ENCODE peak calls at places on chromosomes 5 and 9, in nine cellular contexts. V, U, Q, N, Z, G, O, T and C are unnamed samples.
A peak's percentile ranks its signal among the peaks of the same experiment; 100 is the strongest.

GRCh38 chr9:32431196-32431595 is 46.8 kb downstream of the ACO1 start:
- DNase-seq in N (no peak), T (no peak), Z (no peak), G (no peak), U (no peak), Q (no peak), V (no peak), O (no peak), C (no peak)

GRCh38 chr9:127803507-127804352 is 1.0 kb downstream of the FPGS start:
- DNase-seq in N (peak; percentile 61), T (no peak), U (no peak), V (no peak), Z (no peak), G (peak; percentile 15), O (no peak), Q (peak; percentile 61), C (no peak)

GRCh38 chr5:62143268-62144229 is 162.5 kb upstream of the KIF2A start:
- DNase-seq in N (peak; percentile 16), Q (no peak), U (no peak), O (no peak), V (no peak), Z (no peak), T (no peak), G (peak; percentile 53), C (no peak)

GRCh38 chr5:17132444-17133083 is 84.9 kb upstream of the BASP1 start:
- DNase-seq in O (no peak), G (peak; percentile 54), T (peak; percentile 8), V (no peak), Z (no peak), N (peak; percentile 35), U (peak; percentile 11), Q (no peak), C (peak; percentile 3)

GRCh38 chr5:69308046-69308553 is 24.5 kb downstream of the CCDC125 start:
- DNase-seq in V (no peak), N (no peak), Q (no peak), T (no peak), U (no peak), O (no peak), Z (no peak), G (no peak), C (no peak)

GRCh38 chr9:15221746-15222145 is 85.3 kb downstream of the TTC39B start:
- DNase-seq in V (no peak), N (no peak), O (no peak), Z (no peak), T (no peak), Q (no peak), U (no peak), G (no peak), C (no peak)

GRCh38 chr5:139061274-139061673 is 136.9 kb downstream of the SIL1 start:
- DNase-seq in Z (no peak), V (no peak), Q (no peak), T (no peak), O (no peak), U (no peak), G (peak; percentile 70), N (no peak), C (no peak)

GRCh38 chr5:54693936-54694510 is 176.5 kb downstream of the SNX18 start:
- DNase-seq in G (no peak), N (no peak), Q (no peak), T (no peak), U (peak; percentile 86), V (no peak), Z (no peak), O (peak; percentile 58), C (no peak)